ENCODE peak calls at places on chromosomes 13 and 19, in six cellular contexts. One of them, this sample, is unnamed.
A peak's percentile ranks its signal among the peaks of the same experiment; 100 is the strongest.

GRCh38 chr19:36489920-36490415 is 607 bp upstream of the ZNF566 start:
- DNase-seq in pancreas: no peak
- DNase-seq in HCT116: no peak
- DNase-seq in body of pancreas: peak; percentile 74
- DNase-seq in right atrium auricular region: peak; percentile 86
- DNase-seq in heart right ventricle: no peak
- DNase-seq in this sample: peak; percentile 64

GRCh38 chr19:4744451-4745170 is 21.0 kb upstream of the DPP9 start:
- DNase-seq in body of pancreas: peak; percentile 34
- DNase-seq in right atrium auricular region: peak; percentile 59
- DNase-seq in heart right ventricle: peak; percentile 48
- DNase-seq in HCT116: no peak
- DNase-seq in pancreas: no peak
- DNase-seq in this sample: no peak

GRCh38 chr19:42006569-42006968 is 12.5 kb upstream of the ATP1A3 start:
- DNase-seq in body of pancreas: no peak
- DNase-seq in pancreas: no peak
- DNase-seq in right atrium auricular region: no peak
- DNase-seq in HCT116: no peak
- DNase-seq in heart right ventricle: no peak
- DNase-seq in this sample: no peak

GRCh38 chr13:51644649-51645048 is 60.4 kb downstream of the WDFY2 start:
- DNase-seq in heart right ventricle: no peak
- DNase-seq in pancreas: no peak
- DNase-seq in right atrium auricular region: no peak
- DNase-seq in HCT116: no peak
- DNase-seq in body of pancreas: peak; percentile 46
- DNase-seq in this sample: no peak

GRCh38 chr13:44302948-44303575 is 70.6 kb upstream of the SERP2 start:
- DNase-seq in body of pancreas: no peak
- DNase-seq in HCT116: no peak
- DNase-seq in heart right ventricle: no peak
- DNase-seq in pancreas: no peak
- DNase-seq in right atrium auricular region: no peak
- DNase-seq in this sample: no peak

GRCh38 chr19:47284324-47284899 is 9.7 kb downstream of the INAFM1 start:
- DNase-seq in body of pancreas: no peak
- DNase-seq in heart right ventricle: peak; percentile 55
- DNase-seq in right atrium auricular region: no peak
- DNase-seq in pancreas: no peak
- DNase-seq in HCT116: no peak
- DNase-seq in this sample: no peak

GRCh38 chr19:39112338-39112890 is 13.2 kb upstream of the PAK4 start:
- DNase-seq in pancreas: no peak
- DNase-seq in heart right ventricle: no peak
- DNase-seq in right atrium auricular region: no peak
- DNase-seq in HCT116: peak; percentile 62
- DNase-seq in body of pancreas: peak; percentile 69
- DNase-seq in this sample: peak; percentile 28

GRCh38 chr13:22018297-22019210 is 347.7 kb downstream of the FGF9 start:
- DNase-seq in pancreas: no peak
- DNase-seq in HCT116: no peak
- DNase-seq in right atrium auricular region: no peak
- DNase-seq in body of pancreas: no peak
- DNase-seq in heart right ventricle: no peak
- DNase-seq in this sample: no peak

GRCh38 chr13:98174995-98175394 is 2.1 kb downstream of the RNF113B start:
- DNase-seq in body of pancreas: no peak
- DNase-seq in HCT116: no peak
- DNase-seq in pancreas: no peak
- DNase-seq in right atrium auricular region: no peak
- DNase-seq in heart right ventricle: no peak
- DNase-seq in this sample: no peak

GRCh38 chr13:26061947-26062346 is 10.1 kb upstream of the SHISA2 start:
- DNase-seq in body of pancreas: no peak
- DNase-seq in pancreas: no peak
- DNase-seq in heart right ventricle: no peak
- DNase-seq in HCT116: no peak
- DNase-seq in right atrium auricular region: no peak
- DNase-seq in this sample: peak; percentile 91

GRCh38 chr19:39001016-39001415 is 25.5 kb upstream of the FBXO17 start:
- DNase-seq in body of pancreas: no peak
- DNase-seq in heart right ventricle: no peak
- DNase-seq in pancreas: no peak
- DNase-seq in right atrium auricular region: no peak
- DNase-seq in HCT116: no peak
- DNase-seq in this sample: no peak

GRCh38 chr19:6963937-6964336 is 57.3 kb downstream of the MBD3L2B start:
- DNase-seq in HCT116: peak; percentile 7
- DNase-seq in right atrium auricular region: no peak
- DNase-seq in pancreas: no peak
- DNase-seq in heart right ventricle: no peak
- DNase-seq in body of pancreas: no peak
- DNase-seq in this sample: no peak

GRCh38 chr13:46553521-46553885 is 533 bp downstream of the LRCH1 start:
- DNase-seq in pancreas: peak; percentile 59
- DNase-seq in right atrium auricular region: no peak
- DNase-seq in heart right ventricle: no peak
- DNase-seq in HCT116: no peak
- DNase-seq in body of pancreas: no peak
- DNase-seq in this sample: no peak

GRCh38 chr13:35293579-35293978 is 182.9 kb downstream of the MAB21L1 start:
- DNase-seq in body of pancreas: no peak
- DNase-seq in right atrium auricular region: no peak
- DNase-seq in HCT116: no peak
- DNase-seq in heart right ventricle: no peak
- DNase-seq in pancreas: no peak
- DNase-seq in this sample: no peak

GRCh38 chr13:97600438-97601080 is 166.6 kb downstream of the RAP2A start:
- DNase-seq in pancreas: no peak
- DNase-seq in HCT116: no peak
- DNase-seq in right atrium auricular region: no peak
- DNase-seq in body of pancreas: no peak
- DNase-seq in heart right ventricle: no peak
- DNase-seq in this sample: no peak

GRCh38 chr19:54191671-54192453 is 754 bp downstream of the TSEN34 start:
- DNase-seq in right atrium auricular region: no peak
- DNase-seq in heart right ventricle: no peak
- DNase-seq in body of pancreas: no peak
- DNase-seq in HCT116: no peak
- DNase-seq in pancreas: peak; percentile 64
- DNase-seq in this sample: no peak

GRCh38 chr19:46620716-46621115 is 4.2 kb downstream of the PTGIR start:
- DNase-seq in body of pancreas: no peak
- DNase-seq in HCT116: no peak
- DNase-seq in pancreas: no peak
- DNase-seq in right atrium auricular region: no peak
- DNase-seq in heart right ventricle: no peak
- DNase-seq in this sample: no peak

GRCh38 chr13:49125964-49126363 is 94.2 kb upstream of the MLNR start:
- DNase-seq in right atrium auricular region: no peak
- DNase-seq in HCT116: no peak
- DNase-seq in body of pancreas: no peak
- DNase-seq in pancreas: no peak
- DNase-seq in heart right ventricle: no peak
- DNase-seq in this sample: no peak

GRCh38 chr13:112587767-112588489 is at the start of gene TUBGCP3:
- DNase-seq in body of pancreas: peak; percentile 87
- DNase-seq in heart right ventricle: peak; percentile 85
- DNase-seq in right atrium auricular region: peak; percentile 79
- DNase-seq in pancreas: peak; percentile 95
- DNase-seq in HCT116: peak; percentile 54
- DNase-seq in this sample: peak; percentile 41

GRCh38 chr13:30978981-30979956 is 46.8 kb downstream of the TEX26 start:
- DNase-seq in pancreas: peak; percentile 65
- DNase-seq in body of pancreas: no peak
- DNase-seq in right atrium auricular region: no peak
- DNase-seq in HCT116: peak; percentile 38
- DNase-seq in heart right ventricle: no peak
- DNase-seq in this sample: no peak

GRCh38 chr13:59178344-59178743 is 985.4 kb downstream of the DIAPH3 start:
- DNase-seq in HCT116: no peak
- DNase-seq in right atrium auricular region: no peak
- DNase-seq in pancreas: no peak
- DNase-seq in heart right ventricle: no peak
- DNase-seq in body of pancreas: no peak
- DNase-seq in this sample: no peak

GRCh38 chr13:67223024-67223423 is 7.1 kb downstream of the PCDH9 start:
- DNase-seq in HCT116: no peak
- DNase-seq in body of pancreas: no peak
- DNase-seq in right atrium auricular region: no peak
- DNase-seq in pancreas: no peak
- DNase-seq in heart right ventricle: no peak
- DNase-seq in this sample: no peak

GRCh38 chr19:18894254-18895037 is 1.5 kb downstream of the CERS1 start:
- DNase-seq in heart right ventricle: no peak
- DNase-seq in body of pancreas: no peak
- DNase-seq in HCT116: no peak
- DNase-seq in pancreas: no peak
- DNase-seq in right atrium auricular region: no peak
- DNase-seq in this sample: no peak

GRCh38 chr13:81171065-81171647 is 830.2 kb upstream of the SPRY2 start:
- DNase-seq in HCT116: peak; percentile 3
- DNase-seq in heart right ventricle: no peak
- DNase-seq in right atrium auricular region: no peak
- DNase-seq in pancreas: no peak
- DNase-seq in body of pancreas: no peak
- DNase-seq in this sample: no peak

GRCh38 chr19:49152218-49152550 is 3.0 kb downstream of the HRC start:
- DNase-seq in body of pancreas: no peak
- DNase-seq in heart right ventricle: no peak
- DNase-seq in pancreas: no peak
- DNase-seq in right atrium auricular region: no peak
- DNase-seq in HCT116: no peak
- DNase-seq in this sample: no peak

GRCh38 chr19:49150944-49151243 is 4.3 kb downstream of the HRC start:
- DNase-seq in HCT116: no peak
- DNase-seq in heart right ventricle: no peak
- DNase-seq in body of pancreas: no peak
- DNase-seq in pancreas: no peak
- DNase-seq in right atrium auricular region: no peak
- DNase-seq in this sample: no peak

GRCh38 chr19:49150106-49150943 is 4.9 kb downstream of the HRC start:
- DNase-seq in pancreas: peak; percentile 91
- DNase-seq in heart right ventricle: peak; percentile 87
- DNase-seq in body of pancreas: peak; percentile 88
- DNase-seq in HCT116: peak; percentile 76
- DNase-seq in right atrium auricular region: peak; percentile 83
- DNase-seq in this sample: no peak

GRCh38 chr19:49153167-49153809 is 1.9 kb downstream of the HRC start:
- DNase-seq in heart right ventricle: no peak
- DNase-seq in pancreas: no peak
- DNase-seq in body of pancreas: peak; percentile 15
- DNase-seq in HCT116: no peak
- DNase-seq in right atrium auricular region: no peak
- DNase-seq in this sample: no peak

GRCh38 chr19:49151339-49152217 is 3.6 kb downstream of the HRC start:
- DNase-seq in body of pancreas: peak; percentile 94
- DNase-seq in right atrium auricular region: no peak
- DNase-seq in HCT116: peak; percentile 98
- DNase-seq in pancreas: peak; percentile 96
- DNase-seq in heart right ventricle: peak; percentile 57
- DNase-seq in this sample: no peak
- H3K4me3 ChIP-seq in body of pancreas: no peak overlapping the region
- H3K4me3 ChIP-seq in right atrium auricular region: peak overlapping the region; percentile 72
- H3K4me3 ChIP-seq in HCT116: peak overlapping the region; percentile 95
- H3K4me3 ChIP-seq in pancreas: no peak overlapping the region
- H3K4me3 ChIP-seq in heart right ventricle: peak overlapping the region; percentile 91
- H3K4me3 ChIP-seq in this sample: no peak overlapping the region

DNA sequence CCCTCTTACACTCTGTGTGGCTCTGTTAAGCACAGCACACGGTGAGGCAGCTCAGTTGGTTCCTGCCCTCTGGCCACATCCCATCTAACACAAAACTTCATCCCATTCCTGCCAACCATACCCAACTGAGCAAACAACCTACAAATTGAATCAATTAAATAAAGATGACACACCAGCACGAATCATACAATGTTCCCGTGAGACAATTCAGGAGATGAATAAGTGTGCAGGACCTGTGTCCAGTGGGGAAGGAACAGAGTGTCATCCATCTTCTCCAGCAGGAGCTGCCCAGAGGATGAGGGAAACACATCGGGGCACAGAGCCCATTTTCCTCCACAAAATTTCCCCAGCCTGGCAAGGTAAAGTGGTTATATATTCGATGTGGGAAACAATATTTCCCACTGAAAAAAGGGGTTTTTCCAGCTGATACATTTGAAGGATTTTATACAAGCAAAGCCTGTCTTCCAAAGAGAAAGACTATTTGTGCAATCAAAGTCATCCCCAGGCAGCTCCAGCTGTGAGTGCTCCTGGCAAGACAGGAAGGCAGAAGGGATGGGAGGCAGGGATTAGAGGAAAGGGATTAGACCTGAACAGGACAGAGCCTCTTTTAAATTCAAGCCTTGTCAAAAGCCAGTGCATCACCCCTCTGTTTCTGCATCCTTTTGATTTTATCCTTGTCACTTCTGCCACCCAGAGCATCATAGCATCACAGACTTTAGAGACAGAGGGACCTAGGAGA is 240.2 kb downstream of the LHFPL6 start:
- DNase-seq in HCT116: no peak
- DNase-seq in body of pancreas: no peak
- DNase-seq in heart right ventricle: no peak
- DNase-seq in pancreas: no peak
- DNase-seq in right atrium auricular region: no peak
- DNase-seq in this sample: no peak
- TF ChIP-seq CTCF in HCT116: no peak
- TF ChIP-seq CTCF in body of pancreas: no peak
- TF ChIP-seq CTCF in heart right ventricle: no peak
- TF ChIP-seq CTCF in pancreas: no peak
- TF ChIP-seq CTCF in right atrium auricular region: no peak
- TF ChIP-seq CTCF in this sample: no peak

DNA sequence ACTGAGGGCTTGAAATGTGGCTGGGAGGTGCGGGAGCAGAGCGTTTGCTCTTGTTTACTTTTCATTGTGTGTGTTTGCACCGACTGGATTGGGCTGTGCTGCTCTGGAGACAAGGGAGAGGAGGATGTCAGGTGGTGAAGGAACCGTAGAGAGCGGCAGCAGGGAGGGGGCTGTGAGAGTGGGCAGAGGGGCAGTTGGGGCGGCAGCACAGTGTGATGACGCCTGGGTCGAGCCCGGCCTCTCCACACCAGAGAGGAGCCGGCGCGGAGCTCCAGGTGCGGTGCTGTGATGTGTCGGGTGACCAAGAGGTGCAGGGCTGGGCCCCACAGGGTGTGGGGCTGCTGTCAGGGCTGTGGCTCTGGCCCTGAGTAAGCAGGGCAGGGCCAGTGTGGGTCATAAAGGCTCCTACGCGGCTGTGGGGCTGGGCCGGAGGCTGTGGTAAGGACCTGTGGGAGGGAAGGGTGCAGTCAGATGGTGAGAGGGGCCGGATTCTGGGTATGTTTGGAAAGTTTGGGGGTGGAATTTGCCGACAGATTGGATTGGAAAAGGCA is 10.5 kb downstream of the NAXD start:
- DNase-seq in HCT116: no peak
- DNase-seq in right atrium auricular region: no peak
- DNase-seq in pancreas: no peak
- DNase-seq in heart right ventricle: no peak
- DNase-seq in body of pancreas: no peak
- DNase-seq in this sample: no peak
- H3K36me3 ChIP-seq in HCT116: peaks cover 17% of the 10 kb centered on the region
- H3K36me3 ChIP-seq in right atrium auricular region: peaks cover 35% of the 10 kb centered on the region
- H3K36me3 ChIP-seq in pancreas: no peaks in the 10 kb centered on the region
- H3K36me3 ChIP-seq in heart right ventricle: no peaks in the 10 kb centered on the region
- H3K36me3 ChIP-seq in body of pancreas: no peaks in the 10 kb centered on the region
- H3K36me3 ChIP-seq in this sample: peaks cover 2% of the 10 kb centered on the region

GRCh38 chr13:28533441-28534166 is 38.7 kb upstream of the FLT1 start:
- DNase-seq in HCT116: no peak
- DNase-seq in pancreas: no peak
- DNase-seq in body of pancreas: no peak
- DNase-seq in heart right ventricle: no peak
- DNase-seq in right atrium auricular region: no peak
- DNase-seq in this sample: no peak
- H3K4me3 ChIP-seq in HCT116: no peak overlapping the region
- H3K4me3 ChIP-seq in pancreas: no peak overlapping the region
- H3K4me3 ChIP-seq in body of pancreas: no peak overlapping the region
- H3K4me3 ChIP-seq in heart right ventricle: no peak overlapping the region
- H3K4me3 ChIP-seq in right atrium auricular region: no peak overlapping the region
- H3K4me3 ChIP-seq in this sample: no peak overlapping the region

This sample was measured in kidney epithelial cell.